ENCODE peak calls at places on chromosomes 7 and 10, in nine cellular contexts. F is nephron progenitor cell; Q is osteocyte; M is NCI-H1417; K is CD8-positive, alpha-beta memory T cell; P is cerebellum; X is NCI-H1105 treated with DMSO at 0.1 percent for 48 hours; O is activated T-cell treated with anti-CD3 and anti-CD28 coated beads for 48 hours; C is mesothelial cell of epicardium. A is an unnamed sample.

GRCh38 chr7:81007053-81007452 is 88.2 kb upstream of the SEMA3C start:
- DNase-seq in M (no peak), P (no peak), Q (no peak), C (no peak), O (no peak), F (no peak), K (no peak), X (no peak), A (no peak)

GRCh38 chr7:116952640-116953371 is 495 bp upstream of the ST7 start:
- DNase-seq in K (no peak), P (peak), O (no peak), X (peak), F (peak), C (peak), Q (peak), M (peak), A (peak)

GRCh38 chr10:78706256-78706655 is 362.5 kb upstream of the ZMIZ1 start:
- DNase-seq in Q (no peak), X (no peak), P (no peak), O (no peak), C (no peak), K (no peak), F (no peak), M (no peak), A (no peak)

GRCh38 chr10:126561499-126562208 is 108.8 kb downstream of the C10orf90 start:
- DNase-seq in F (no peak), K (no peak), Q (no peak), M (peak), O (no peak), P (no peak), C (no peak), X (no peak), A (no peak)

GRCh38 chr7:138924551-138925225 is 56.5 kb downstream of the KIAA1549 start:
- DNase-seq in O (no peak), Q (no peak), F (no peak), M (peak), C (no peak), X (no peak), K (no peak), P (no peak), A (no peak)

GRCh38 chr10:72370201-72370722 is 15.5 kb upstream of the DNAJB12 start:
- DNase-seq in X (no peak), P (no peak), K (peak), M (no peak), Q (no peak), F (no peak), O (no peak), C (no peak), A (no peak)

GRCh38 chr10:37856881-37857286 is 526 bp downstream of the ZNF248 start:
- DNase-seq in K (no peak), X (peak), O (peak), P (peak), F (no peak), Q (no peak), C (no peak), M (no peak), A (peak)

GRCh38 chr7:146772581-146772980 is 656.0 kb downstream of the CNTNAP2 start:
- DNase-seq in O (no peak), K (no peak), X (no peak), P (no peak), F (peak), Q (no peak), M (no peak), C (no peak), A (no peak)

GRCh38 chr7:27739301-27739913 is 555 bp upstream of the TAX1BP1 start:
- DNase-seq in C (no peak), M (peak), Q (no peak), O (peak), P (no peak), F (no peak), K (no peak), X (no peak), A (peak)

GRCh38 chr7:2251841-2252771 is 10.1 kb downstream of the NUDT1 start:
- DNase-seq in C (no peak), M (no peak), F (no peak), O (no peak), Q (no peak), P (no peak), X (no peak), K (no peak), A (no peak)

GRCh38 chr10:68561804-68562649 is 1.9 kb downstream of the TET1 start:
- DNase-seq in M (peak), C (peak), K (no peak), P (no peak), X (peak), Q (no peak), F (peak), O (no peak), A (peak)

GRCh38 chr7:94375713-94376112 is 19.0 kb upstream of the COL1A2 start:
- DNase-seq in P (no peak), M (no peak), F (no peak), O (no peak), K (no peak), C (no peak), Q (no peak), X (no peak), A (peak)

GRCh38 chr10:53284615-53285182 is 512.1 kb upstream of the MBL2 start:
- DNase-seq in K (no peak), P (no peak), C (no peak), F (no peak), O (no peak), M (peak), X (no peak), Q (no peak), A (no peak)

GRCh38 chr10:37801557-37801956 is 55.9 kb downstream of the ZNF248 start:
- DNase-seq in O (no peak), K (no peak), C (no peak), M (no peak), Q (no peak), F (no peak), X (no peak), P (no peak), A (no peak)

GRCh38 chr7:151715661-151716338 is 161.1 kb downstream of the PRKAG2 start:
- DNase-seq in P (no peak), F (no peak), Q (no peak), O (no peak), K (no peak), C (no peak), M (no peak), X (no peak), A (no peak)

GRCh38 chr7:128841961-128842673 is 11.9 kb downstream of the FLNC start:
- DNase-seq in Q (no peak), C (no peak), X (peak), K (peak), F (peak), M (no peak), O (peak), P (no peak), A (peak)

GRCh38 chr10:1939016-1939415 is 201.7 kb upstream of the ADARB2 start:
- DNase-seq in P (no peak), C (no peak), M (no peak), F (no peak), K (peak), X (no peak), O (peak), Q (no peak), A (no peak)

GRCh38 chr7:17370901-17371550 is 72.6 kb downstream of the AHR start:
- DNase-seq in F (no peak), C (no peak), O (no peak), K (no peak), P (no peak), Q (no peak), M (peak), X (no peak), A (no peak)

GRCh38 chr7:153616808-153617207 is 435.4 kb upstream of the DPP6 start:
- DNase-seq in F (peak), O (no peak), Q (no peak), K (no peak), C (no peak), P (peak), M (no peak), X (no peak), A (no peak)

GRCh38 chr7:123871998-123872867 is 27.3 kb downstream of the HYAL4 start:
- DNase-seq in M (peak), F (peak), C (peak), Q (no peak), X (peak), P (peak), K (peak), O (peak), A (peak)

GRCh38 chr10:32680803-32681557 is 235.0 kb downstream of the CCDC7 start:
- DNase-seq in M (no peak), O (no peak), F (no peak), Q (no peak), X (no peak), K (no peak), C (no peak), P (no peak), A (no peak)

GRCh38 chr7:33900501-33900900 is 4.8 kb upstream of the BMPER start:
- DNase-seq in C (no peak), Q (no peak), X (no peak), P (no peak), K (no peak), F (no peak), M (no peak), O (no peak), A (no peak)

GRCh38 chr10:59337254-59337653 is 25.1 kb downstream of the FAM13C start:
- DNase-seq in F (no peak), M (no peak), O (no peak), P (peak), K (no peak), Q (no peak), C (peak), X (peak), A (peak)